ENCODE peak calls at places on chromosomes 2 and 18, in eight cellular contexts. F is NCI-H1436; K is CD4-positive, alpha-beta memory T cell; V is stimulated activated CD4-positive, alpha-beta T cell treated with anti-CD3 and anti-CD28 coated beads, Interleukin-1b, Interleukin-23, amount 100 ng/mL, for 1 hour; T is IMR-90; N is HS-5; U is RPMI7951; Q is T-helper 1 cell. E is an unnamed sample.

GRCh38 chr2:201644001-201644400 is 698 bp upstream of the TMEM237 start:
- DNase-seq in F (no peak), K (no peak), V (no peak), T (peak; percentile 26), N (peak; percentile 25), Q (no peak), U (peak; percentile 69), E (no peak)

GRCh38 chr2:24818721-24819167 is 25.5 kb downstream of the CENPO start:
- DNase-seq in T (peak; percentile 63), F (no peak), V (no peak), Q (no peak), U (peak; percentile 38), K (no peak), N (no peak), E (no peak)

GRCh38 chr18:58805482-58806187 is 59.0 kb upstream of the ZNF532 start:
- DNase-seq in V (no peak), Q (no peak), F (peak; percentile 78), T (no peak), N (no peak), U (peak; percentile 51), K (no peak), E (no peak)

GRCh38 chr18:41809652-41810051 is 145.4 kb upstream of the PIK3C3 start:
- DNase-seq in K (no peak), Q (no peak), U (no peak), T (no peak), F (no peak), N (no peak), V (no peak), E (no peak)

GRCh38 chr2:75130171-75130570 is 69.1 kb downstream of the TACR1 start:
- DNase-seq in U (no peak), Q (no peak), N (no peak), V (no peak), K (no peak), F (peak; percentile 4), T (no peak), E (no peak)

GRCh38 chr2:83067947-83068346 is 1391.1 kb downstream of the SUCLG1 start:
- DNase-seq in Q (no peak), N (no peak), V (no peak), K (no peak), U (no peak), T (no peak), F (no peak), E (no peak)

GRCh38 chr2:42449163-42450087 is 44.4 kb downstream of the KCNG3 start:
- DNase-seq in T (no peak), K (no peak), F (no peak), Q (no peak), N (no peak), U (no peak), V (no peak), E (no peak)

GRCh38 chr2:152730591-152731333 is 12.3 kb downstream of the ARL6IP6 start:
- DNase-seq in F (no peak), U (peak; percentile 17), K (peak; percentile 75), Q (peak; percentile 56), V (no peak), N (no peak), T (no peak), E (no peak)

GRCh38 chr2:233867993-233868532 is at the start of gene MSL3B:
- DNase-seq in F (no peak), N (peak; percentile 35), U (peak; percentile 70), K (peak; percentile 47), Q (peak; percentile 66), V (peak; percentile 25), T (peak; percentile 42), E (no peak)

GRCh38 chr2:41886757-41887156 is 161.1 kb upstream of the PKDCC start:
- DNase-seq in N (no peak), V (no peak), T (peak; percentile 19), Q (no peak), F (no peak), K (no peak), U (peak; percentile 30), E (no peak)

GRCh38 chr18:12271376-12272235 is 17.4 kb downstream of the CIDEA start:
- DNase-seq in F (peak; percentile 57), V (peak; percentile 39), T (peak; percentile 74), N (peak; percentile 48), K (no peak), Q (peak; percentile 48), U (peak; percentile 66), E (no peak)

GRCh38 chr2:113169002-113169530 is 4.7 kb upstream of the PSD4 start:
- DNase-seq in Q (peak; percentile 74), F (no peak), V (no peak), K (peak; percentile 67), T (no peak), N (no peak), U (no peak), E (no peak)

GRCh38 chr2:165122521-165122920 is 81.3 kb downstream of the SCN3A start:
- DNase-seq in N (no peak), T (no peak), K (no peak), U (no peak), V (no peak), F (no peak), Q (no peak), E (no peak)

GRCh38 chr2:172427990-172428840 is 829 bp downstream of the ITGA6 start:
- DNase-seq in Q (peak; percentile 59), F (peak; percentile 35), U (peak; percentile 41), V (peak; percentile 28), K (peak; percentile 75), T (no peak), N (no peak), E (no peak)

GRCh38 chr2:198144621-198145020 is 340.2 kb downstream of the PLCL1 start:
- DNase-seq in T (no peak), F (no peak), V (no peak), Q (peak; percentile 1), K (no peak), U (no peak), N (no peak), E (no peak)

GRCh38 chr2:70553334-70553583 is 367 bp downstream of the TGFA start:
- DNase-seq in U (no peak), F (no peak), Q (peak; percentile 18), N (no peak), V (no peak), K (peak; percentile 60), T (no peak), E (no peak)

GRCh38 chr2:150357770-150358467 is 129.5 kb downstream of the RND3 start:
- DNase-seq in N (no peak), Q (no peak), F (no peak), T (peak; percentile 15), K (no peak), U (no peak), V (no peak), E (no peak)

E was measured in BJ.